ENCODE peak calls at places on chromosomes 5 and 9, in six cellular contexts. Z, L, S, G, Y and N are unnamed samples.

GRCh38 chr9:133976191-133976861 is 15.8 kb downstream of the VAV2 start:
- DNase-seq in Y (no peak), L (no peak), S (no peak), Z (no peak), G (no peak), N (no peak)

GRCh38 chr5:88892669-88893068 is 9.7 kb upstream of the MEF2C start:
- DNase-seq in G (no peak), Z (no peak), L (no peak), S (no peak), Y (no peak), N (no peak)

GRCh38 chr5:145834917-145835838 is at the start of gene PRELID2:
- DNase-seq in Z (peak; percentile 76), S (peak; percentile 10), Y (no peak), G (peak; percentile 83), L (peak; percentile 90), N (peak; percentile 56)

GRCh38 chr9:123069010-123069481 is 35.6 kb downstream of the GPR21 start:
- DNase-seq in S (no peak), Y (no peak), G (no peak), L (no peak), Z (no peak), N (no peak)

GRCh38 chr9:37897665-37898064 is 6.3 kb downstream of the SLC25A51 start:
- DNase-seq in Y (no peak), G (no peak), Z (no peak), S (no peak), L (no peak), N (no peak)

GRCh38 chr5:10612251-10612650 is 48.4 kb downstream of the ANKRD33B start:
- DNase-seq in L (no peak), Y (no peak), G (no peak), S (no peak), Z (no peak), N (no peak)

GRCh38 chr9:7234144-7234543 is 476.4 kb downstream of the KDM4C start:
- DNase-seq in L (no peak), Y (peak; percentile 10), G (peak; percentile 17), Z (no peak), S (no peak), N (no peak)

GRCh38 chr5:146947181-146947941 is 68.8 kb upstream of the PPP2R2B start:
- DNase-seq in G (peak; percentile 20), Y (peak; percentile 14), Z (no peak), S (no peak), L (no peak), N (no peak)

GRCh38 chr5:80825780-80826460 is 134.2 kb upstream of the RASGRF2 start:
- DNase-seq in L (no peak), Z (no peak), G (no peak), S (no peak), Y (no peak), N (no peak)

GRCh38 chr5:158407801-158408200 is 548.9 kb upstream of the CLINT1 start:
- DNase-seq in Y (no peak), G (no peak), Z (no peak), S (no peak), L (no peak), N (no peak)

GRCh38 chr9:98973546-98973921 is 29.8 kb downstream of the COL15A1 start:
- DNase-seq in L (peak; percentile 87), Z (peak; percentile 40), G (no peak), Y (no peak), S (no peak), N (no peak)

GRCh38 chr5:17438027-17438426 is 60.0 kb upstream of the TAF11L2 start:
- DNase-seq in L (no peak), S (no peak), Z (no peak), G (no peak), Y (no peak), N (no peak)

GRCh38 chr5:6540111-6540830 is 91.6 kb downstream of the UBE2QL1 start:
- DNase-seq in Y (no peak), L (no peak), Z (no peak), S (no peak), G (no peak), N (no peak)

GRCh38 chr5:127586371-127586770 is 62.5 kb upstream of the CTXN3 start:
- DNase-seq in G (no peak), Z (no peak), S (no peak), Y (no peak), L (no peak), N (no peak)

GRCh38 chr9:115595951-115596742 is 478.2 kb upstream of the TNC start:
- DNase-seq in L (no peak), Y (no peak), S (no peak), Z (peak; percentile 39), G (no peak), N (no peak)

GRCh38 chr5:11619339-11620028 is 284.8 kb downstream of the CTNND2 start:
- DNase-seq in L (no peak), G (no peak), Y (no peak), S (no peak), Z (no peak), N (no peak)

GRCh38 chr5:130885027-130885426 is 280.0 kb downstream of the HINT1 start:
- DNase-seq in G (no peak), Z (no peak), L (no peak), S (no peak), Y (no peak), N (no peak)

GRCh38 chr9:132074736-132075135 is 4.9 kb downstream of the MED27 start:
- DNase-seq in Y (no peak), G (no peak), L (no peak), S (no peak), Z (no peak), N (peak; percentile 9)

GRCh38 chr5:134111741-134112647 is 2.5 kb upstream of the TCF7 start:
- DNase-seq in L (no peak), Z (no peak), S (no peak), G (no peak), Y (no peak), N (no peak)

GRCh38 chr9:87647114-87647513 is 78.8 kb upstream of the CTSL start:
- DNase-seq in Y (no peak), L (no peak), S (no peak), Z (no peak), G (no peak), N (no peak)

GRCh38 chr9:32384002-32384363 is 460 bp upstream of the ACO1 start:
- DNase-seq in L (no peak), S (no peak), Z (no peak), G (no peak), Y (no peak), N (no peak)
- H3K27ac ChIP-seq in L (peak overlapping the region; percentile 67), S (peak overlapping the region; percentile 89), Z (peak overlapping the region; percentile 85), G (no peak overlapping the region), Y (peak overlapping the region; percentile 57), N (peak overlapping the region; percentile 90)

DNA sequence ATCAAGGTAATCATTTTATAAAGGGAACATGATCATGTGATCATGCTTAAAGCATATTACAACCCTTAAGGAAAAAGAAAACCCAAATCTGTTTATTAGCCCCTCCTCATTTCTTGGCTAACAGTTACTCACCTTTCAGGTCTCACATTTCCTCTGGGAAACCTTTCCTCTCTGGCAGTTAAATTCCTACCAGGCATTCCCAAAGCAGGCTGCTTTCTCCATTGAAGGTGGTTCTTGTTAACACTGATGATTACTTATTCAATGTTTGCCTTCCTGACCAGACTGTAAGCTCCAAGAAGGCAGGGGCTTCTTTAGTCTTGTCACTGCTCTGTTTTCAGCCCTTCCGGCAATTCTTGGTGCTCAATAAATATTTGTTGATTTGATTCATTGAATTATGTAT is 59.9 kb downstream of the PLK2 start:
- DNase-seq in Y (no peak), S (no peak), L (no peak), G (no peak), Z (no peak), N (no peak)
- H3K4me1 ChIP-seq in Y (no peaks in the 10 kb centered on the region), S (peaks cover 22% of the 10 kb centered on the region), L (no peaks in the 10 kb centered on the region), G (no peaks in the 10 kb centered on the region), Z (no peaks in the 10 kb centered on the region), N (peaks cover 31% of the 10 kb centered on the region)

GRCh38 chr9:95773061-95773433 is 102.4 kb upstream of the ERCC6L2 start:
- DNase-seq in Z (peak; percentile 37), Y (no peak), G (no peak), S (no peak), L (no peak), N (no peak)
- H3K27ac ChIP-seq in Z (peak overlapping the region; percentile 28), Y (no peak overlapping the region), G (no peak overlapping the region), S (peak overlapping the region; percentile 75), L (no peak overlapping the region), N (no peak overlapping the region)

DNA sequence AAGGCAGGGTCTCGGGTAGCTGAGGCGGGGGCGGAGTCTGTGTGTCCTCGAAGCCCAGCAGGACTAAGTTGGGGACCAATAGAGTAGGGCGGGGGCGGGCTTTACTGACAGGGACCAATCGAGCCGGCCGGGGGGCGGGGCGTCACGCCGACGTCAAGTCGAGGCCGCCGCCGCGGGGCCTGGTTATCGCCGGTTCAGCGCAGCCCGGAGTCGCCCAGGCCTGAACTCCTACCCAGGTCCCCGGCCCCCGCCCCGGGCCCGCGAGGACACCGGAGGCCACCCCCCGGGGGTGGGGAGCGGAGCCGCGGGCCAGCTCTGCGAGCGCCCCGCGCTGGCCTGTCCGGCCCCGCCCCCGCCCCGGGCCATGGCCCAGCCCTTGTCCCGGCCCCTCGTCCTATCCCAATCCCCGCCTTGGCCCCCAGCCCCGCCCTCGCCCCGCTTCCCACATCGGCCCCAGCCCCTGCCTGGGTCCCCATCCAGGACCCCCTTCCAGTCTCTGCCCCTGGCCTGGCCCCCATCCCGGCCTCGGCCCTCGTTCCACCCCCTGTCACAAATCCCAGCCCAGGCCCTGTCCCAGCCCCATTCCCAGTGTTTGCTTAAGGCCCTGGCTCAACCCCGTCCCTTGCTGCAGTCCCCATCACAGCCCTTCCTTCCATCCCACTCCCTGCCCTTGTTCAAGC is at the start of gene TMEM8B:
- DNase-seq in G (peak; percentile 94), Y (peak; percentile 94), L (peak; percentile 97), Z (peak; percentile 99), S (peak; percentile 89), N (peak; percentile 96)
- H3K4me1 ChIP-seq in G (peaks cover 5% of the 10 kb centered on the region), Y (peaks cover 28% of the 10 kb centered on the region), L (peaks cover 13% of the 10 kb centered on the region), Z (peaks cover 51% of the 10 kb centered on the region), S (peaks cover 68% of the 10 kb centered on the region), N (peaks cover 65% of the 10 kb centered on the region)

GRCh38 chr9:76371901-76372300 is 22.3 kb downstream of the RFK start:
- DNase-seq in G (no peak), S (no peak), Y (no peak), L (no peak), Z (no peak), N (no peak)
- H3K27ac ChIP-seq in G (no peak overlapping the region), S (peak overlapping the region; percentile 72), Y (no peak overlapping the region), L (no peak overlapping the region), Z (no peak overlapping the region), N (no peak overlapping the region)

DNA sequence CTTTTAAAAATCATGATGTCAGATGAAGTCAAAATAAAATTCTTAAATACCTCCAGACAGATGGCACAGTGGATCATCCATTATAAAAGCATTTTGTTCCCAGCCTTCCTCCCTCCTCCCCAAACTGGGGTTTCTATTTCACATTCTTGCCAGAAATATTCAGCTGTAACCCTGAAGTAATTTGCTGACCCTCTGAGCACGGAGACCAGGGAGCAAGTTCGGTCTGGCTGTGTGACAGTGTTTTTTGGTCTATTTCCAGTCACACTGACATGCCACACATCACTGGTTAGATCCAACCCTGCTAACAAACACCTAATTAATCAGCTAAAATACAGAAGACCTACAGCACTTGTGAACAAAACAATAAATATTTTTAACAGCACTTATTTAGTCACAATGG is 126.2 kb upstream of the DMRT1 start:
- DNase-seq in Z (peak; percentile 46), G (no peak), S (no peak), L (no peak), Y (no peak), N (no peak)
- H3K4me1 ChIP-seq in Z (peaks cover 47% of the 10 kb centered on the region), G (no peaks in the 10 kb centered on the region), S (peaks cover 88% of the 10 kb centered on the region), L (peaks cover 5% of the 10 kb centered on the region), Y (peaks cover 11% of the 10 kb centered on the region), N (peaks cover 22% of the 10 kb centered on the region)

GRCh38 chr9:116658265-116658664 is 28.8 kb upstream of the TRIM32 start:
- DNase-seq in Z (no peak), S (no peak), G (no peak), Y (no peak), L (no peak), N (no peak)
- H3K27ac ChIP-seq in Z (no peak overlapping the region), S (no peak overlapping the region), G (no peak overlapping the region), Y (no peak overlapping the region), L (no peak overlapping the region), N (no peak overlapping the region)

GRCh38 chr9:93587284-93587650 is 10.9 kb downstream of the PHF2 start:
- DNase-seq in G (no peak), Y (no peak), L (no peak), S (no peak), Z (no peak), N (no peak)
- H3K4me1 ChIP-seq in G (peaks cover 20% of the 10 kb centered on the region), Y (peaks cover 3% of the 10 kb centered on the region), L (peaks cover 25% of the 10 kb centered on the region), S (peaks cover 62% of the 10 kb centered on the region), Z (peaks cover 70% of the 10 kb centered on the region), N (peaks cover 3% of the 10 kb centered on the region)